ENCODE peak calls at places on chromosomes 3 and 15, in six cellular contexts. R is osteoblast, A is prostate gland, L is AG10803, O is A549, I is astrocyte of the spinal cord. H is an unnamed sample.

GRCh38 chr3:171415070-171415469 is 45.1 kb downstream of the TNIK start:
- DNase-seq in R (no peak), A (no peak), L (peak), O (no peak), I (peak), H (no peak)

GRCh38 chr3:154235330-154235729 is 89.0 kb downstream of the DHX36 start:
- DNase-seq in R (no peak), A (no peak), L (peak), O (no peak), I (peak), H (no peak)

GRCh38 chr3:183392166-183393034 is 36.0 kb downstream of the MCF2L2 start:
- DNase-seq in R (no peak), A (no peak), L (no peak), O (no peak), I (no peak), H (no peak)

GRCh38 chr3:81425198-81425868 is 336.1 kb downstream of the GBE1 start:
- DNase-seq in R (no peak), A (no peak), L (no peak), O (no peak), I (peak), H (peak)

GRCh38 chr3:128488995-128489859 is 3.8 kb downstream of the GATA2 start:
- DNase-seq in R (peak), A (peak), L (peak), O (no peak), I (no peak), H (no peak)

GRCh38 chr3:188358787-188359493 is 205.0 kb downstream of the LPP start:
- DNase-seq in R (no peak), A (no peak), L (no peak), O (no peak), I (no peak), H (no peak)

GRCh38 chr3:121748638-121749275 is 784 bp downstream of the GOLGB1 start:
- DNase-seq in R (peak), A (no peak), L (peak), O (peak), I (peak), H (no peak)

GRCh38 chr3:114565201-114565600 is 271.4 kb downstream of the TIGIT start:
- DNase-seq in R (no peak), A (no peak), L (peak), O (no peak), I (no peak), H (no peak)

GRCh38 chr3:136343873-136344281 is 93.7 kb downstream of the PCCB start:
- DNase-seq in R (peak), A (peak), L (peak), O (peak), I (peak), H (peak)

GRCh38 chr15:71336671-71337070 is 221.4 kb downstream of the THSD4 start:
- DNase-seq in R (no peak), A (no peak), L (no peak), O (no peak), I (no peak), H (no peak)

GRCh38 chr15:77747175-77748077 is 114.7 kb upstream of the LINGO1 start:
- DNase-seq in R (peak), A (no peak), L (no peak), O (no peak), I (no peak), H (no peak)

GRCh38 chr3:120752865-120753264 is 10.3 kb downstream of the GTF2E1 start:
- DNase-seq in R (no peak), A (no peak), L (no peak), O (no peak), I (no peak), H (no peak)

GRCh38 chr15:60737217-60737616 is 258.3 kb upstream of the ICE2 start:
- DNase-seq in R (no peak), A (no peak), L (no peak), O (no peak), I (no peak), H (no peak)

GRCh38 chr15:52795464-52796227 is 5.5 kb upstream of the ONECUT1 start:
- DNase-seq in R (peak), A (no peak), L (no peak), O (no peak), I (no peak), H (no peak)

GRCh38 chr15:51243774-51244173 is 94.6 kb downstream of the CYP19A1 start:
- DNase-seq in R (no peak), A (no peak), L (no peak), O (no peak), I (peak), H (no peak)

GRCh38 chr3:48521635-48522034 is 17.7 kb upstream of the SHISA5 start:
- DNase-seq in R (peak), A (no peak), L (no peak), O (no peak), I (no peak), H (no peak)

GRCh38 chr3:160830792-160831191 is 74.8 kb downstream of the PPM1L start:
- DNase-seq in R (peak), A (no peak), L (no peak), O (no peak), I (no peak), H (no peak)

GRCh38 chr15:58269455-58270414 is 131.6 kb downstream of the AQP9 start:
- DNase-seq in R (no peak), A (peak), L (peak), O (peak), I (peak), H (peak)

GRCh38 chr3:128455786-128456748 is 10.6 kb downstream of the DNAJB8 start:
- DNase-seq in R (no peak), A (no peak), L (no peak), O (no peak), I (no peak), H (no peak)

GRCh38 chr3:172595648-172596393 is 72.6 kb upstream of the TNFSF10 start:
- DNase-seq in R (peak), A (peak), L (peak), O (peak), I (peak), H (peak)

GRCh38 chr3:15205934-15206661 is at the start of gene CAPN7:
- DNase-seq in R (peak), A (peak), L (peak), O (peak), I (peak), H (peak)

GRCh38 chr15:62186578-62186977 is 21.5 kb upstream of the C2CD4B start:
- DNase-seq in R (no peak), A (no peak), L (no peak), O (no peak), I (no peak), H (no peak)

GRCh38 chr3:106860182-106860581 is 517.1 kb upstream of the CCDC54 start:
- DNase-seq in R (no peak), A (no peak), L (no peak), O (no peak), I (no peak), H (no peak)

GRCh38 chr3:133930341-133930933 is 34.8 kb upstream of the RAB6B start:
- DNase-seq in R (peak), A (peak), L (peak), O (peak), I (peak), H (no peak)

GRCh38 chr3:30355622-30356021 is 250.8 kb upstream of the TGFBR2 start:
- DNase-seq in R (no peak), A (no peak), L (peak), O (no peak), I (peak), H (no peak)

GRCh38 chr15:48493084-48493762 is 152.3 kb downstream of the FBN1 start:
- DNase-seq in R (peak), A (no peak), L (peak), O (no peak), I (peak), H (peak)

GRCh38 chr3:135093121-135093520 is 298.1 kb downstream of the EPHB1 start:
- DNase-seq in R (no peak), A (no peak), L (no peak), O (no peak), I (no peak), H (no peak)

GRCh38 chr3:101675709-101676218 is 1.2 kb downstream of the ZBTB11 start:
- DNase-seq in R (peak), A (peak), L (no peak), O (no peak), I (no peak), H (no peak)

GRCh38 chr3:152865675-152866074 is 30.7 kb downstream of the P2RY1 start:
- DNase-seq in R (no peak), A (no peak), L (no peak), O (no peak), I (no peak), H (no peak)

GRCh38 chr15:80272987-80273386 is 21.0 kb upstream of the CTXND1 start:
- DNase-seq in R (no peak), A (no peak), L (no peak), O (no peak), I (no peak), H (no peak)

GRCh38 chr3:193572426-193572908 is 17.8 kb upstream of the ATP13A4 start:
- DNase-seq in R (no peak), A (peak), L (peak), O (peak), I (peak), H (peak)

GRCh38 chr15:65083262-65083701 is 6.7 kb downstream of the KBTBD13 start:
- DNase-seq in R (peak), A (no peak), L (no peak), O (no peak), I (peak), H (no peak)

GRCh38 chr15:51093488-51093864 is 1.2 kb downstream of the TNFAIP8L3 start:
- DNase-seq in R (no peak), A (no peak), L (no peak), O (no peak), I (no peak), H (no peak)

GRCh38 chr3:89578253-89578529 is 470.8 kb downstream of the EPHA3 start:
- DNase-seq in R (no peak), A (no peak), L (no peak), O (no peak), I (no peak), H (no peak)

GRCh38 chr3:5972586-5972985 is 785.1 kb downstream of the EDEM1 start:
- DNase-seq in R (no peak), A (no peak), L (no peak), O (no peak), I (peak), H (no peak)

GRCh38 chr3:70119892-70120291 is 120.4 kb downstream of the SAMMSON start:
- DNase-seq in R (no peak), A (no peak), L (no peak), O (no peak), I (no peak), H (no peak)

DNA sequence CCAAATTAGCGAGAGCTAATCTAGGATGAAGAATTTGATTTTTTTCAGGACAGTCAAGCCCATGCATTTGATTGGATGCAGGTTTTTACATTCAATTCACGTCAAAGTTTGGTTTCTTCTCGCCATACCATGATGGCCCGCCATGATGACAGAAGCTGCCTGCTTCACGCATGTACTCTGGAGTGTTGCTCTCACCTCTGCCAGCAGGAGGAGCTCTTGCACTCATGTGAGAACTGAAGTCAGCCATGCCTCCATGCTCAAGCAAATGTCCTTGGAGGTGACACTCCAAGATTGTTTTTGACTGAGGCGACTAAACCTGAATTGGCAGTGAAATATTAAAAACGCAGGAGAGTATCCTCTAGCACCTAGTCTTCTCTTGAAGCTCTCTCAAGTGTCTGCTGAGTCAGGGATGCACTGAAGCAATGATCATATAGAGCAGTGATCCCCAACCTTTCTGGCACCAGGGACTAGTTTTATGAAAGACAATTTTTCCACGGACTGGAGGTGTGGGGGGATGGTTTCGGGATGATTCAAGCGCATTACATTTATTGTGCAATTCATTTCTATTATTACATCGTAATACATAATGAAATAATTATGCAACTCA is 120.9 kb downstream of the SAMMSON start:
- DNase-seq in R (peak), A (peak), L (peak), O (peak), I (peak), H (peak)
- TF ChIP-seq CTCF in R (peak), A (no peak), L (peak), O (peak), I (peak), H (peak)

DNA sequence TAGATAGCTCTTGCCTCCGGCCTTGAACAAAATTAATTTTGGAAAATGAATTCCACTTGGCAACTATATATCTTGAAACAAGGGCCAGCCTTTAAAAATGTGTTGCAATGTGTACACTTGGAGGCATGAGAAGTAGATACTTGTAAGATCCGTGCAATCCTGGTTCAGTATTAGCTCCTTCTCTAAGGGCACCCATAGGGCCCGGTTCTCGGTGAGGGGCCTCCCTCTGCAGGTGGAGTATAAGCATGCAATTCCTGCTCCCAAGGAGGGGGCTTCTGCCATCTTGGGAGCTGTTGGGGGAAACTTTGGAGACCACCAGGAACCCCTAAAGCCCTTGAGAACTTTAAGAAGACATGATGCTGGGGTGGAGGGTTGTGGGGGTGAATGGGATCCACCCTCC is 388.7 kb upstream of the RGMA start:
- DNase-seq in R (no peak), A (no peak), L (no peak), O (no peak), I (no peak), H (no peak)
- TF ChIP-seq CTCF in R (no peak), A (no peak), L (no peak), O (no peak), I (no peak), H (no peak)

GRCh38 chr3:10289077-10289476 is 3.7 kb downstream of the GHRL start:
- DNase-seq in R (no peak), A (no peak), L (no peak), O (no peak), I (no peak), H (no peak)
- TF ChIP-seq CTCF in R (no peak), A (no peak), L (no peak), O (no peak), I (no peak), H (no peak)

DNA sequence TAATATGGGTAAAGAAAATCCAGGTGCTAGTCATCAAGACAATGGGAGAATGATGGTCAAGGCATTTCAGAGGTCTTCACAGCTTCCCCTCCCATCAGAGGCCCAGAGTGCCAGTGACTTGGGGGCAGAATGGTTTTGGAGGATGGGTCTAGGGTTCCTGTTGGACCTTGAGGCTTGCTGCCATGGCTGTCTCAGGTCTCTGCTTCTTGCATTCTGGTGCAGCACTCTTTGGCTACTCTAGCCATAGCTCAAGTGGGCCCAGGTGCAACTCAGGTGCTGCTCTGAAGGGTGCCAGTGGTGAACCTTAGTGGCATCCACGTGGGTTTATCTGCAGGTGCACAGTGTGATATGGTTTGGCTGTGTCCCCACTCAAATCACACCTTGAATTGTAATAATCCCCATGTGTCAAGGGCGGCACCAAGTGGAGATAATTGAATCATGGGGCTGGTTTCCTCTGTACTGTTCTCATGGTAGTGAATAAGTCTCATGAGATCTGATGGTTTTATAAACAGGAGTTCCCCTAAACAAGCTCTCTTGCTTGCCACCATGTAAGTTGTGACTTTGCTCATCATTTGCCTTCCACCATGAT is 48.5 kb upstream of the PEX5L start:
- DNase-seq in R (no peak), A (no peak), L (no peak), O (no peak), I (no peak), H (no peak)
- TF ChIP-seq CTCF in R (no peak), A (no peak), L (no peak), O (no peak), I (no peak), H (no peak)

GRCh38 chr15:40828447-40829036 is at the start of gene PPP1R14D:
- DNase-seq in R (peak), A (no peak), L (no peak), O (no peak), I (no peak), H (no peak)
- TF ChIP-seq CTCF in R (no peak), A (no peak), L (no peak), O (no peak), I (no peak), H (no peak)